ENCODE peak calls at places on chromosomes 6 and 20, in four cellular contexts. B, H, U and P are unnamed samples. For H3K4me1, the result is how much of the 10 kb centered on the place peaks cover.

GRCh38 chr6:158414900-158415299 is 102.6 kb downstream of the TULP4 start:
- DNase-seq in U (peak), H (no peak), B (no peak), P (no peak)

GRCh38 chr6:139152892-139153271 is 18.0 kb downstream of the HECA start:
- DNase-seq in B (no peak), H (no peak), U (peak), P (no peak)

GRCh38 chr20:54633903-54634302 is 158.5 kb downstream of the DOK5 start:
- DNase-seq in H (peak), U (no peak), B (no peak), P (no peak)

GRCh38 chr6:134295953-134296553 is 21.9 kb downstream of the SGK1 start:
- DNase-seq in H (no peak), U (peak), B (peak), P (peak)

GRCh38 chr20:48025661-48026060 is 240.4 kb upstream of the SULF2 start:
- DNase-seq in U (no peak), H (no peak), B (no peak), P (no peak)

GRCh38 chr6:63448229-63448628 is 124.1 kb upstream of the LOC128125822 start:
- DNase-seq in U (no peak), B (no peak), H (no peak), P (no peak)

GRCh38 chr6:916160-916559 is 223.2 kb upstream of the EXOC2 start:
- DNase-seq in H (no peak), U (no peak), B (no peak), P (no peak)

GRCh38 chr20:62925420-62926228 is 681 bp downstream of the DIDO1 start:
- DNase-seq in B (peak), U (peak), H (no peak), P (no peak)

GRCh38 chr6:43758617-43759050 is 11.4 kb upstream of the VEGFA start:
- DNase-seq in B (peak), U (no peak), H (no peak), P (peak)

GRCh38 chr6:13794184-13794583 is 20.2 kb downstream of the MCUR1 start:
- DNase-seq in B (peak), U (peak), H (peak), P (peak)

GRCh38 chr6:154849475-154849874 is 116.3 kb downstream of the SCAF8 start:
- DNase-seq in B (no peak), H (no peak), U (no peak), P (no peak)

GRCh38 chr20:21101453-21102251 is 4.5 kb downstream of the LINC00237 start:
- DNase-seq in H (no peak), U (no peak), B (no peak), P (no peak)

GRCh38 chr6:35386989-35387388 is 44.6 kb downstream of the PPARD start:
- DNase-seq in U (no peak), H (no peak), B (no peak), P (no peak)

GRCh38 chr20:47744803-47745202 is 40.5 kb downstream of the SULF2 start:
- DNase-seq in B (no peak), U (no peak), H (no peak), P (no peak)

GRCh38 chr20:4509825-4510522 is 211.7 kb upstream of the PRND start:
- DNase-seq in U (peak), B (no peak), H (no peak), P (no peak)

GRCh38 chr20:53195882-53196610 is 223.9 kb downstream of the TSHZ2 start:
- DNase-seq in U (no peak), B (no peak), H (no peak), P (no peak)

GRCh38 chr6:30881987-30882763 is 2.1 kb upstream of the DDR1 start:
- DNase-seq in B (no peak), U (peak), H (no peak), P (no peak)

GRCh38 chr6:83071023-83071422 is 3.6 kb downstream of the DOP1A start:
- DNase-seq in B (no peak), H (peak), U (no peak), P (peak)

GRCh38 chr6:29414588-29414987 is at the start of gene OR12D1:
- DNase-seq in H (no peak), B (no peak), U (no peak), P (no peak)

GRCh38 chr6:45434401-45434741 is 56.6 kb upstream of the SUPT3H start:
- DNase-seq in B (no peak), U (no peak), H (no peak), P (no peak)

GRCh38 chr20:62651285-62652021 is 9.2 kb downstream of the SLCO4A1 start:
- DNase-seq in B (peak), H (peak), U (peak), P (no peak)

GRCh38 chr6:5082487-5083306 is 2.4 kb upstream of the PPP1R3G start:
- DNase-seq in B (peak), H (no peak), U (peak), P (no peak)

GRCh38 chr20:35715611-35716010 is 16.4 kb downstream of the ROMO1 start:
- DNase-seq in H (no peak), B (no peak), U (no peak), P (no peak)

GRCh38 chr20:35711588-35712209 is 12.5 kb downstream of the ROMO1 start:
- DNase-seq in H (no peak), B (no peak), U (no peak), P (no peak)

GRCh38 chr20:35716330-35716729 is 17.1 kb downstream of the ROMO1 start:
- DNase-seq in H (no peak), B (no peak), U (no peak), P (no peak)

GRCh38 chr20:35710884-35711587 is 11.8 kb downstream of the ROMO1 start:
- DNase-seq in U (no peak), B (no peak), H (no peak), P (no peak)

GRCh38 chr20:35714127-35714526 is 14.9 kb downstream of the ROMO1 start:
- DNase-seq in B (no peak), U (no peak), H (no peak), P (no peak)
- TF ChIP-seq FOS in B (no peak), U (no peak), H (no peak), P (no peak)

DNA sequence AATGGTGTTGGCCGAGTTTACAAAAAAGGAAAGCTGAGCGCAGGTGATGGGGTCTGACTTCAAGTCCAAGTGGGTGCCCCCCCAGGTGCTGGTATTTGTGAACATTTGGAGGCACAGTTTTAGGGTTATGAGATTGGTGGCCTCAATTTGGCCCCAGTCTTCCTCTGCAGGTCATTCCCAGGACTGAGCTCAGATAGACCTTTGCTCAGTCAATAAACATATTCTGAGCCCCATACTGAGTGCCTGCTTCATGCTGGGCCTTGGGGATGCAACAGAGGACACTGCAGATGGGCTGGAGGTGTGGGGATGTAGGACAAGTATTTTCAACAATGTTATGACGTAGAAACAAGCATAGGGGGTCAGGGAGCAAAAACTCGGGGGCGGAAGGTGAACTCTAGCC is 33.5 kb downstream of the TGM3 start:
- DNase-seq in B (no peak), U (no peak), H (no peak), P (no peak)
- H3K4me2 ChIP-seq in B (no peak), U (no peak), H (no peak), P (no peak)

DNA sequence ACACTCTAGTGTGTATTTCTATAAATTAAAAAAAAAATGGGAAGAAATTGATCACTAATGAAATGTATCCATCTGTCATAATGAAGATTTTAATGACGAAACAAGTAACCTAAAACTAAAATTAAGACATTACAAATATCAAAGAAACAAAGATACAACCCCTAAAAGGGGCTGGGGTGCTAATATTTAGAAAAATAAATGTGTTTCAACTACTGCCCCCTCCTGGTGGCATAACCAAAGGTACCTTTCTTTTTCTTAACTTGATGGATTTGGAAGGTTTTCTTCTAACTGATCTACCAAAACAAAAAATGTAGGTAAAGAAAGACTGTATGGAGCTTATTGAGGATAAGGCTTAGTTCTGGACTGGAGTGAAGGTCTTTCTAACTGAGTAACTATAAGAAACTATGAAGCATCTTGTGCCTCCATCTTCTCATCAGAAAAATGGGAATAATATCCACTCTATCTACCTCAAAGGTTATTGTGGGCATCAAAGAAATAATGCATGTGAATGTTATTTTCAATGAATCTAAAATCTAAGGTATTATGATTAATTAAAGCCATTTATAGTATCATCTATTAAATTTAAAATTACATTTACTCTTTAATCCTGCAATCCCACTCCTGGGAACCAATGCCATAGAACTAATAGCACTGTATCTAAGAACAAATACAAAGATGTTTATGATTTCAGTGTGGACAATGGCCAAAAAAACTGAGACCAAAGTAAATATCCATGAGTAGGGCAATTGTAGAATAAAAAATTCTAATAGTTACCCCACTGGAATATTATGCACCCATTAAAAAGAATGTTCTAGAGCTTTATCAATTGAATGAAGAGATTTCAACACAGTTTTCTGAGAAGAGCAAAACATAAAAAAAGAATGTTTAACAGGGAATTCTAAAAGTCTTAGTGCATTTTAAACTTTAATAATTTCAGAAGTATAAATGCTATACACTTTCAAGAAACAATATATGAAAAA is 117.2 kb downstream of the BACH2 start:
- DNase-seq in U (no peak), H (no peak), B (peak), P (no peak)
- H3K4me1 ChIP-seq in U (under half), H (under half), B (under half), P (under half)

DNA sequence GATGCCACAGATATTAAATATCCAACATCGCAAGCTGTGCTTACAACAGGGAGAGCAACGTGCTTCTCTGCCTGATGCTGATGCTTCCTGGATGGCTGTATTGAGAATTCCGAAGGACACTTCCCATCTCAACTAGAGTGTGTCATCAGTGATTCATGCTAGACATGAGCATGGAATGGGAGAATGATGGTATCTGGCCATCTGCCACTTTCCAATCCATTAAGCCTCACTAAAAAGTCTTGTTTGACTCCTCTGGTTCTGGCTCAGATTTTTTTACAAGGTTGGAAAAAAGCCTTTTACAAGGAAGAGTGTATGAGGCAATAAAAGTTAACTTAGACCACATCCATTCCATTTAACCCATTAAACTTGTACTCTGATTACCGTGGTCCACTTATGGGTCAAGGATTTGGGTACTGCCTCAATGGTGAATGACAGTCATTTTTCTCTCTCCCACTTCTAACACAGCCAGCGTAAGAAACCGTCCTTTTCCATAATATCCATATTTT is 265.3 kb downstream of the UST start:
- DNase-seq in U (peak), B (no peak), H (no peak), P (peak)
- TF ChIP-seq FOS in U (peak), B (no peak), H (no peak), P (peak)